ENCODE peak calls at places on chromosomes 6 and 20, in seven cellular contexts. One of them, this sample, is unnamed.

GRCh38 chr6:17081860-17082508 is 19.9 kb upstream of the STMND1 start:
- DNase-seq in body of pancreas: no peak
- DNase-seq in PC-9: no peak
- DNase-seq in naive thymus-derived CD4-positive, alpha-beta T cell: no peak
- DNase-seq in cardiac muscle cell: no peak
- DNase-seq in aorta: no peak
- DNase-seq in left ventricle myocardium inferior: no peak
- DNase-seq in this sample: no peak

GRCh38 chr6:42598300-42598699 is 34.5 kb downstream of the UBR2 start:
- DNase-seq in cardiac muscle cell: no peak
- DNase-seq in naive thymus-derived CD4-positive, alpha-beta T cell: no peak
- DNase-seq in PC-9: no peak
- DNase-seq in aorta: no peak
- DNase-seq in body of pancreas: no peak
- DNase-seq in left ventricle myocardium inferior: no peak
- DNase-seq in this sample: no peak

GRCh38 chr6:157710604-157711003 is 112.4 kb upstream of the SNX9 start:
- DNase-seq in body of pancreas: no peak
- DNase-seq in cardiac muscle cell: no peak
- DNase-seq in naive thymus-derived CD4-positive, alpha-beta T cell: no peak
- DNase-seq in aorta: no peak
- DNase-seq in PC-9: no peak
- DNase-seq in left ventricle myocardium inferior: no peak
- DNase-seq in this sample: no peak

GRCh38 chr6:151252626-151253025 is 12.9 kb downstream of the AKAP12 start:
- DNase-seq in body of pancreas: no peak
- DNase-seq in cardiac muscle cell: no peak
- DNase-seq in left ventricle myocardium inferior: no peak
- DNase-seq in naive thymus-derived CD4-positive, alpha-beta T cell: no peak
- DNase-seq in aorta: no peak
- DNase-seq in PC-9: no peak
- DNase-seq in this sample: no peak

GRCh38 chr20:14114049-14114448 is 118.7 kb downstream of the MACROD2 start:
- DNase-seq in aorta: no peak
- DNase-seq in cardiac muscle cell: no peak
- DNase-seq in PC-9: no peak
- DNase-seq in left ventricle myocardium inferior: no peak
- DNase-seq in body of pancreas: no peak
- DNase-seq in naive thymus-derived CD4-positive, alpha-beta T cell: no peak
- DNase-seq in this sample: no peak

GRCh38 chr6:84635081-84635745 is 129.2 kb downstream of the TBX18 start:
- DNase-seq in naive thymus-derived CD4-positive, alpha-beta T cell: no peak
- DNase-seq in cardiac muscle cell: peak; percentile 25
- DNase-seq in aorta: no peak
- DNase-seq in body of pancreas: no peak
- DNase-seq in left ventricle myocardium inferior: no peak
- DNase-seq in PC-9: peak; percentile 65
- DNase-seq in this sample: no peak

GRCh38 chr6:79821859-79822258 is 125.5 kb downstream of the ELOVL4 start:
- DNase-seq in aorta: no peak
- DNase-seq in naive thymus-derived CD4-positive, alpha-beta T cell: no peak
- DNase-seq in body of pancreas: no peak
- DNase-seq in cardiac muscle cell: no peak
- DNase-seq in left ventricle myocardium inferior: no peak
- DNase-seq in PC-9: no peak
- DNase-seq in this sample: peak; percentile 45

GRCh38 chr6:53811082-53811481 is 16.3 kb downstream of the LRRC1 start:
- DNase-seq in left ventricle myocardium inferior: no peak
- DNase-seq in cardiac muscle cell: peak; percentile 38
- DNase-seq in body of pancreas: peak; percentile 84
- DNase-seq in naive thymus-derived CD4-positive, alpha-beta T cell: no peak
- DNase-seq in PC-9: peak; percentile 90
- DNase-seq in aorta: no peak
- DNase-seq in this sample: peak; percentile 62

GRCh38 chr20:25470045-25470444 is 62.6 kb downstream of the GINS1 start:
- DNase-seq in aorta: no peak
- DNase-seq in naive thymus-derived CD4-positive, alpha-beta T cell: peak; percentile 37
- DNase-seq in left ventricle myocardium inferior: no peak
- DNase-seq in PC-9: no peak
- DNase-seq in body of pancreas: peak; percentile 38
- DNase-seq in cardiac muscle cell: peak; percentile 54
- DNase-seq in this sample: peak; percentile 77

GRCh38 chr6:26311385-26312095 is 53.5 kb upstream of the BTN3A2 start:
- DNase-seq in left ventricle myocardium inferior: no peak
- DNase-seq in naive thymus-derived CD4-positive, alpha-beta T cell: peak; percentile 63
- DNase-seq in PC-9: peak; percentile 79
- DNase-seq in aorta: no peak
- DNase-seq in body of pancreas: peak; percentile 57
- DNase-seq in cardiac muscle cell: no peak
- DNase-seq in this sample: peak; percentile 69

GRCh38 chr6:21909321-21909720 is 315.8 kb downstream of the SOX4 start:
- DNase-seq in body of pancreas: no peak
- DNase-seq in aorta: no peak
- DNase-seq in naive thymus-derived CD4-positive, alpha-beta T cell: no peak
- DNase-seq in left ventricle myocardium inferior: no peak
- DNase-seq in PC-9: no peak
- DNase-seq in cardiac muscle cell: no peak
- DNase-seq in this sample: no peak
- H3K4me1 ChIP-seq in body of pancreas: peaks cover 8% of the 10 kb centered on the region
- H3K4me1 ChIP-seq in aorta: peaks cover 4% of the 10 kb centered on the region
- H3K4me1 ChIP-seq in naive thymus-derived CD4-positive, alpha-beta T cell: no peaks in the 10 kb centered on the region
- H3K4me1 ChIP-seq in left ventricle myocardium inferior: peaks cover 3% of the 10 kb centered on the region
- H3K4me1 ChIP-seq in PC-9: peaks cover 6% of the 10 kb centered on the region
- H3K4me1 ChIP-seq in cardiac muscle cell: no peaks in the 10 kb centered on the region
- H3K4me1 ChIP-seq in this sample: no peaks in the 10 kb centered on the region

GRCh38 chr20:38866265-38867061 is 59.8 kb upstream of the FAM83D start:
- DNase-seq in aorta: no peak
- DNase-seq in body of pancreas: no peak
- DNase-seq in cardiac muscle cell: no peak
- DNase-seq in naive thymus-derived CD4-positive, alpha-beta T cell: no peak
- DNase-seq in PC-9: no peak
- DNase-seq in left ventricle myocardium inferior: no peak
- DNase-seq in this sample: no peak
- H3K4me1 ChIP-seq in aorta: no peaks in the 10 kb centered on the region
- H3K4me1 ChIP-seq in body of pancreas: no peaks in the 10 kb centered on the region
- H3K4me1 ChIP-seq in cardiac muscle cell: no peaks in the 10 kb centered on the region
- H3K4me1 ChIP-seq in naive thymus-derived CD4-positive, alpha-beta T cell: peaks cover 6% of the 10 kb centered on the region
- H3K4me1 ChIP-seq in PC-9: peaks cover 22% of the 10 kb centered on the region
- H3K4me1 ChIP-seq in left ventricle myocardium inferior: peaks cover 44% of the 10 kb centered on the region
- H3K4me1 ChIP-seq in this sample: peaks cover 8% of the 10 kb centered on the region

GRCh38 chr6:8082572-8082953 is 18.4 kb upstream of the BLOC1S5 start:
- DNase-seq in body of pancreas: no peak
- DNase-seq in naive thymus-derived CD4-positive, alpha-beta T cell: no peak
- DNase-seq in cardiac muscle cell: no peak
- DNase-seq in aorta: no peak
- DNase-seq in left ventricle myocardium inferior: no peak
- DNase-seq in PC-9: no peak
- DNase-seq in this sample: no peak

GRCh38 chr6:8075185-8075584 is 11.0 kb upstream of the BLOC1S5 start:
- DNase-seq in PC-9: no peak
- DNase-seq in cardiac muscle cell: no peak
- DNase-seq in left ventricle myocardium inferior: no peak
- DNase-seq in naive thymus-derived CD4-positive, alpha-beta T cell: no peak
- DNase-seq in body of pancreas: no peak
- DNase-seq in aorta: no peak
- DNase-seq in this sample: no peak

GRCh38 chr6:8075704-8076103 is 11.5 kb upstream of the BLOC1S5 start:
- DNase-seq in cardiac muscle cell: no peak
- DNase-seq in body of pancreas: no peak
- DNase-seq in left ventricle myocardium inferior: no peak
- DNase-seq in aorta: no peak
- DNase-seq in PC-9: no peak
- DNase-seq in naive thymus-derived CD4-positive, alpha-beta T cell: peak; percentile 24
- DNase-seq in this sample: no peak

GRCh38 chr6:8080338-8081151 is 16.4 kb upstream of the BLOC1S5 start:
- DNase-seq in naive thymus-derived CD4-positive, alpha-beta T cell: no peak
- DNase-seq in left ventricle myocardium inferior: no peak
- DNase-seq in aorta: no peak
- DNase-seq in PC-9: peak; percentile 70
- DNase-seq in cardiac muscle cell: no peak
- DNase-seq in body of pancreas: peak; percentile 18
- DNase-seq in this sample: peak; percentile 81

GRCh38 chr6:8079116-8079515 is 14.9 kb upstream of the BLOC1S5 start:
- DNase-seq in PC-9: no peak
- DNase-seq in aorta: no peak
- DNase-seq in cardiac muscle cell: no peak
- DNase-seq in left ventricle myocardium inferior: no peak
- DNase-seq in body of pancreas: no peak
- DNase-seq in naive thymus-derived CD4-positive, alpha-beta T cell: no peak
- DNase-seq in this sample: no peak
- H3K4me1 ChIP-seq in PC-9: peaks cover 42% of the 10 kb centered on the region
- H3K4me1 ChIP-seq in aorta: peaks cover 7% of the 10 kb centered on the region
- H3K4me1 ChIP-seq in cardiac muscle cell: no peaks in the 10 kb centered on the region
- H3K4me1 ChIP-seq in left ventricle myocardium inferior: peaks cover 22% of the 10 kb centered on the region
- H3K4me1 ChIP-seq in body of pancreas: peaks cover 37% of the 10 kb centered on the region
- H3K4me1 ChIP-seq in naive thymus-derived CD4-positive, alpha-beta T cell: peaks cover 5% of the 10 kb centered on the region
- H3K4me1 ChIP-seq in this sample: peaks cover 57% of the 10 kb centered on the region

GRCh38 chr20:719068-719467 is 43.5 kb upstream of the SCRT2 start:
- DNase-seq in body of pancreas: no peak
- DNase-seq in naive thymus-derived CD4-positive, alpha-beta T cell: no peak
- DNase-seq in aorta: no peak
- DNase-seq in PC-9: no peak
- DNase-seq in cardiac muscle cell: no peak
- DNase-seq in left ventricle myocardium inferior: no peak
- DNase-seq in this sample: no peak

GRCh38 chr20:721876-722275 is 46.3 kb upstream of the SCRT2 start:
- DNase-seq in left ventricle myocardium inferior: no peak
- DNase-seq in naive thymus-derived CD4-positive, alpha-beta T cell: no peak
- DNase-seq in aorta: no peak
- DNase-seq in PC-9: no peak
- DNase-seq in body of pancreas: no peak
- DNase-seq in cardiac muscle cell: no peak
- DNase-seq in this sample: no peak

GRCh38 chr20:717271-717670 is 41.7 kb upstream of the SCRT2 start:
- DNase-seq in cardiac muscle cell: no peak
- DNase-seq in body of pancreas: no peak
- DNase-seq in naive thymus-derived CD4-positive, alpha-beta T cell: no peak
- DNase-seq in PC-9: no peak
- DNase-seq in left ventricle myocardium inferior: no peak
- DNase-seq in aorta: no peak
- DNase-seq in this sample: no peak

GRCh38 chr20:717817-718216 is 42.2 kb upstream of the SCRT2 start:
- DNase-seq in left ventricle myocardium inferior: no peak
- DNase-seq in naive thymus-derived CD4-positive, alpha-beta T cell: no peak
- DNase-seq in body of pancreas: no peak
- DNase-seq in aorta: no peak
- DNase-seq in PC-9: no peak
- DNase-seq in cardiac muscle cell: no peak
- DNase-seq in this sample: no peak

DNA sequence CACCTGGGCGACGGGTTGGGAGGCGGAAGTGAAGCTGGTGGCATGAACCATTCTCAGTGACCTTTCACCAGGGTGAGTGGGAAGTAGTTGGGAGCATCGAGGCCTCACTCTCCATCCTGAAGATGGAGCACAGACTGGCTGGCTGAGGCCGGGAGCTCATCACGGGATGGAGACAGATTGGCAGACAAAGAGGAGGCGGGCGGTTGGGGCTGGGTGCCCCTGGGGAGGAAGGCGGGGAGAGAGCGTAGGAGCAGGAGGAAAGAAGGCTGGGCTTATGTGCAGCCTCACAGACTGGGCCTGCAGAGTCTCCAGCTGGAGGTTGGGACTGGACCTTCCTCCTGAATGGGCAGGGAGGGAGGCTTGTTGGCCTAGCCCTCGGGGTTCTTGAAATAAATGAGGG is 44.2 kb upstream of the SCRT2 start:
- DNase-seq in cardiac muscle cell: no peak
- DNase-seq in body of pancreas: no peak
- DNase-seq in naive thymus-derived CD4-positive, alpha-beta T cell: no peak
- DNase-seq in PC-9: no peak
- DNase-seq in left ventricle myocardium inferior: no peak
- DNase-seq in aorta: no peak
- DNase-seq in this sample: no peak
- H3K4me1 ChIP-seq in cardiac muscle cell: no peaks in the 10 kb centered on the region
- H3K4me1 ChIP-seq in body of pancreas: no peaks in the 10 kb centered on the region
- H3K4me1 ChIP-seq in naive thymus-derived CD4-positive, alpha-beta T cell: no peaks in the 10 kb centered on the region
- H3K4me1 ChIP-seq in PC-9: no peaks in the 10 kb centered on the region
- H3K4me1 ChIP-seq in left ventricle myocardium inferior: no peaks in the 10 kb centered on the region
- H3K4me1 ChIP-seq in aorta: no peaks in the 10 kb centered on the region
- H3K4me1 ChIP-seq in this sample: no peaks in the 10 kb centered on the region

GRCh38 chr6:7919871-7920270 is 9.3 kb upstream of the TXNDC5 start:
- DNase-seq in cardiac muscle cell: no peak
- DNase-seq in body of pancreas: no peak
- DNase-seq in left ventricle myocardium inferior: no peak
- DNase-seq in aorta: no peak
- DNase-seq in PC-9: no peak
- DNase-seq in naive thymus-derived CD4-positive, alpha-beta T cell: no peak
- DNase-seq in this sample: no peak
- H3K4me1 ChIP-seq in cardiac muscle cell: no peaks in the 10 kb centered on the region
- H3K4me1 ChIP-seq in body of pancreas: no peaks in the 10 kb centered on the region
- H3K4me1 ChIP-seq in left ventricle myocardium inferior: no peaks in the 10 kb centered on the region
- H3K4me1 ChIP-seq in aorta: no peaks in the 10 kb centered on the region
- H3K4me1 ChIP-seq in PC-9: no peaks in the 10 kb centered on the region
- H3K4me1 ChIP-seq in naive thymus-derived CD4-positive, alpha-beta T cell: no peaks in the 10 kb centered on the region
- H3K4me1 ChIP-seq in this sample: no peaks in the 10 kb centered on the region

GRCh38 chr6:28707387-28708282 is 182.0 kb downstream of the GPX5 start:
- DNase-seq in PC-9: no peak
- DNase-seq in naive thymus-derived CD4-positive, alpha-beta T cell: no peak
- DNase-seq in aorta: no peak
- DNase-seq in cardiac muscle cell: no peak
- DNase-seq in body of pancreas: no peak
- DNase-seq in left ventricle myocardium inferior: no peak
- DNase-seq in this sample: no peak
- H3K4me1 ChIP-seq in PC-9: no peaks in the 10 kb centered on the region
- H3K4me1 ChIP-seq in naive thymus-derived CD4-positive, alpha-beta T cell: no peaks in the 10 kb centered on the region
- H3K4me1 ChIP-seq in aorta: no peaks in the 10 kb centered on the region
- H3K4me1 ChIP-seq in cardiac muscle cell: no peaks in the 10 kb centered on the region
- H3K4me1 ChIP-seq in body of pancreas: peaks cover 5% of the 10 kb centered on the region
- H3K4me1 ChIP-seq in left ventricle myocardium inferior: no peaks in the 10 kb centered on the region
- H3K4me1 ChIP-seq in this sample: no peaks in the 10 kb centered on the region

GRCh38 chr6:36596359-36596758 is 2.2 kb downstream of the SRSF3 start:
- DNase-seq in left ventricle myocardium inferior: no peak
- DNase-seq in aorta: no peak
- DNase-seq in naive thymus-derived CD4-positive, alpha-beta T cell: no peak
- DNase-seq in body of pancreas: no peak
- DNase-seq in PC-9: no peak
- DNase-seq in cardiac muscle cell: no peak
- DNase-seq in this sample: no peak
- H3K4me1 ChIP-seq in left ventricle myocardium inferior: peaks cover 82% of the 10 kb centered on the region
- H3K4me1 ChIP-seq in aorta: peaks cover 11% of the 10 kb centered on the region
- H3K4me1 ChIP-seq in naive thymus-derived CD4-positive, alpha-beta T cell: peaks cover 56% of the 10 kb centered on the region
- H3K4me1 ChIP-seq in body of pancreas: peaks cover 56% of the 10 kb centered on the region
- H3K4me1 ChIP-seq in PC-9: peaks cover 58% of the 10 kb centered on the region
- H3K4me1 ChIP-seq in cardiac muscle cell: peaks cover 29% of the 10 kb centered on the region
- H3K4me1 ChIP-seq in this sample: peaks cover 19% of the 10 kb centered on the region

DNA sequence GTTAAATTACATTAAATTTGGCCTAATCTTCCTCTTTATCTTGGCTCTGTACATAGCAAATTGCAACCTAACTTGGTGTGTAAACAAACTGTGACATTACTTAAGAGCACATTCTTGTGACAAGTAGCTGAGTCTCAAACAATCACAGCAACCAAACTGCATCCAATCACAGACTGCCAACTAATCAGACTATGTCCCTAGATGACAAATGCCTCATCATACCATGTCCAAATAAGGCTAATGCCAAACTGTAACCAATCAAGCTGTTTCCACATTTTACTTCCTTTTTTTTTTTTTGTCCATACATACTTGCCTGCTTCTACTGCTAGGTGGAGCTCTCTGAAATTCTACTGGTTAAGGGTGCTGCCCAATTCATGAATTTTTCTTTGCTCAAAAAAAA is 209.0 kb downstream of the BMP2 start:
- DNase-seq in PC-9: no peak
- DNase-seq in naive thymus-derived CD4-positive, alpha-beta T cell: no peak
- DNase-seq in body of pancreas: no peak
- DNase-seq in cardiac muscle cell: no peak
- DNase-seq in left ventricle myocardium inferior: no peak
- DNase-seq in aorta: no peak
- DNase-seq in this sample: no peak
- H3K4me1 ChIP-seq in PC-9: no peaks in the 10 kb centered on the region
- H3K4me1 ChIP-seq in naive thymus-derived CD4-positive, alpha-beta T cell: no peaks in the 10 kb centered on the region
- H3K4me1 ChIP-seq in body of pancreas: no peaks in the 10 kb centered on the region
- H3K4me1 ChIP-seq in cardiac muscle cell: no peaks in the 10 kb centered on the region
- H3K4me1 ChIP-seq in left ventricle myocardium inferior: no peaks in the 10 kb centered on the region
- H3K4me1 ChIP-seq in aorta: no peaks in the 10 kb centered on the region
- H3K4me1 ChIP-seq in this sample: no peaks in the 10 kb centered on the region

GRCh38 chr20:3923818-3924217 is 34.6 kb downstream of the PANK2 start:
- DNase-seq in aorta: no peak
- DNase-seq in left ventricle myocardium inferior: no peak
- DNase-seq in body of pancreas: no peak
- DNase-seq in cardiac muscle cell: no peak
- DNase-seq in naive thymus-derived CD4-positive, alpha-beta T cell: no peak
- DNase-seq in PC-9: no peak
- DNase-seq in this sample: no peak
- H3K4me1 ChIP-seq in aorta: no peaks in the 10 kb centered on the region
- H3K4me1 ChIP-seq in left ventricle myocardium inferior: peaks cover 62% of the 10 kb centered on the region
- H3K4me1 ChIP-seq in body of pancreas: peaks cover 8% of the 10 kb centered on the region
- H3K4me1 ChIP-seq in cardiac muscle cell: peaks cover 30% of the 10 kb centered on the region
- H3K4me1 ChIP-seq in naive thymus-derived CD4-positive, alpha-beta T cell: no peaks in the 10 kb centered on the region
- H3K4me1 ChIP-seq in PC-9: no peaks in the 10 kb centered on the region
- H3K4me1 ChIP-seq in this sample: peaks cover 3% of the 10 kb centered on the region